ENCODE peak calls at places on chromosome 6, in six cellular contexts. X is neuronal stem cell, M is H9, N is IMR-90, F is trophoblast cell, K is H1. P is an unnamed sample.

GRCh38 chr6:36944650-36945049 is 9.9 kb upstream of the PI16 start:
- DNase-seq in N (peak; percentile 23), X (no peak), F (peak; percentile 77), K (no peak), M (no peak), P (no peak)

GRCh38 chr6:3884007-3884745 is 35.0 kb downstream of the FAM50B start:
- DNase-seq in X (no peak), M (no peak), F (peak; percentile 78), N (peak; percentile 83), K (no peak), P (peak; percentile 52)

GRCh38 chr6:106084106-106084963 is 1.8 kb upstream of the PRDM1 start:
- DNase-seq in M (peak; percentile 75), N (peak; percentile 92), F (peak; percentile 37), K (peak; percentile 53), X (no peak), P (peak; percentile 90)

GRCh38 chr6:112308476-112308875 is 38.7 kb upstream of the RFPL4B start:
- DNase-seq in M (no peak), X (no peak), N (no peak), K (no peak), F (peak; percentile 86), P (no peak)

GRCh38 chr6:166365806-166366205 is 16.9 kb downstream of the MPC1 start:
- DNase-seq in X (no peak), M (no peak), K (no peak), F (no peak), N (peak; percentile 43), P (no peak)

GRCh38 chr6:136840612-136841011 is 18.2 kb downstream of the PEX7 start:
- DNase-seq in K (no peak), M (no peak), F (no peak), N (no peak), X (no peak), P (no peak)

GRCh38 chr6:90290991-90291390 is 5.7 kb downstream of the BACH2 start:
- DNase-seq in F (no peak), X (no peak), K (no peak), N (peak; percentile 13), M (no peak), P (no peak)

GRCh38 chr6:168133186-168133585 is 54.2 kb upstream of the FRMD1 start:
- DNase-seq in K (no peak), N (peak; percentile 53), X (no peak), M (peak; percentile 46), F (no peak), P (peak; percentile 85)

GRCh38 chr6:144989319-144990099 is 704.4 kb downstream of the UTRN start:
- DNase-seq in K (no peak), M (no peak), X (no peak), F (no peak), N (no peak), P (no peak)

GRCh38 chr6:125974214-125974866 is 12.0 kb upstream of the TRMT11 start:
- DNase-seq in M (no peak), X (no peak), K (no peak), N (peak; percentile 68), F (peak; percentile 73), P (peak; percentile 69)

GRCh38 chr6:44666324-44666723 is 278.8 kb downstream of the CDC5L start:
- DNase-seq in M (peak; percentile 16), F (no peak), N (no peak), X (no peak), K (no peak), P (no peak)

GRCh38 chr6:140779991-140780596 is 1352.6 kb upstream of the GJE1 start:
- DNase-seq in F (no peak), K (no peak), M (no peak), X (no peak), N (no peak), P (no peak)

GRCh38 chr6:56902551-56903464 is 52.1 kb upstream of the BEND6 start:
- DNase-seq in M (no peak), N (peak; percentile 76), K (no peak), X (peak; percentile 14), F (peak; percentile 71), P (peak; percentile 46)

GRCh38 chr6:27863962-27864905 is 48.0 kb downstream of the OR2B2 start:
- DNase-seq in K (no peak), N (peak; percentile 15), F (peak; percentile 46), M (no peak), X (no peak), P (no peak)

GRCh38 chr6:143901885-143902708 is 37.8 kb downstream of the ZC2HC1B start:
- DNase-seq in X (no peak), K (no peak), M (no peak), F (no peak), N (peak; percentile 49), P (peak; percentile 76)

GRCh38 chr6:42745638-42746451 is at the start of gene TBCC:
- DNase-seq in X (peak; percentile 98), F (peak; percentile 97), N (peak; percentile 99), M (peak; percentile 98), K (peak; percentile 96), P (peak; percentile 99)

GRCh38 chr6:38020593-38020992 is 201.1 kb downstream of the ZFAND3 start:
- DNase-seq in K (no peak), X (no peak), M (no peak), N (no peak), F (no peak), P (no peak)

GRCh38 chr6:113450061-113450465 is 407.1 kb upstream of the MARCKS start:
- DNase-seq in F (peak; percentile 27), N (peak; percentile 51), K (no peak), X (no peak), M (no peak), P (peak; percentile 80)

GRCh38 chr6:18070486-18070885 is 52.0 kb downstream of the NHLRC1 start:
- DNase-seq in K (no peak), M (no peak), N (no peak), X (no peak), F (no peak), P (no peak)

GRCh38 chr6:168130683-168131371 is 51.8 kb upstream of the FRMD1 start:
- DNase-seq in M (peak; percentile 26), F (no peak), N (no peak), X (no peak), K (no peak), P (no peak)

GRCh38 chr6:107982511-107982910 is 24.5 kb upstream of the SEC63 start:
- DNase-seq in X (no peak), K (no peak), N (no peak), M (no peak), F (no peak), P (no peak)

GRCh38 chr6:160427312-160428068 is 79.3 kb downstream of the SLC22A3 start:
- DNase-seq in F (no peak), M (no peak), K (no peak), N (no peak), X (no peak), P (no peak)

GRCh38 chr6:113412589-113413367 is 444.4 kb upstream of the MARCKS start:
- DNase-seq in N (no peak), M (no peak), F (no peak), K (no peak), X (no peak), P (peak; percentile 37)

GRCh38 chr6:16522937-16523336 is 238.3 kb downstream of the ATXN1 start:
- DNase-seq in N (no peak), X (no peak), K (no peak), M (no peak), F (no peak), P (no peak)

GRCh38 chr6:143183735-143184134 is 123.0 kb downstream of the AIG1 start:
- DNase-seq in K (no peak), F (no peak), M (no peak), X (no peak), N (no peak), P (no peak)

GRCh38 chr6:7183707-7184106 is 75.9 kb downstream of the RREB1 start:
- DNase-seq in N (no peak), F (no peak), M (no peak), X (no peak), K (no peak), P (no peak)

GRCh38 chr6:145069966-145070365 is 665.4 kb downstream of the EPM2A start:
- DNase-seq in X (no peak), M (no peak), F (peak; percentile 14), N (peak; percentile 37), K (no peak), P (peak; percentile 44)

DNA sequence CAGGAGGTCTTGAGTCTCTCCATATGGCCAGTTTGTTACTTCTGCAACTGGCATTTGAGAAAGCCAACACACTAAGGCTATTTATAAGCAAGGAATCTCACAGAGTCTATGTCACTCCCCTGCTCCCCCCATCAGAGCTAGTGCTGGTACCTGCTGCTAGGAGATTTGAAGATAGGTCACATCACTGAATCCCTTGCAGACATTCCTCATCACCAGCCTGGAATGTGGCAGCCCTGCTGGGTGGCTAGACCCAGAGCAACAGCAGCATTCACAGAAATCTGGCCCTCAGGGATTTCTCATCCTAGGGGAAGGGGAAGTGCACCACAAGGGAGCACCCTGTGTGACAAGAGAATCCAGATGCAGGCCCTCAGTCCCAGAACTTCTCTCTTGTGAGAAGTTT is 672.1 kb downstream of the HACE1 start:
- DNase-seq in K (no peak), N (no peak), M (peak; percentile 35), X (no peak), F (peak; percentile 89), P (no peak)
- H3K14ac ChIP-seq in K (no peak overlapping the region), N (no peak overlapping the region), M (no peak overlapping the region), X (no peak overlapping the region), F (no peak overlapping the region), P (no peak overlapping the region)

GRCh38 chr6:156395276-156395675 is 381.9 kb upstream of the ARID1B start:
- DNase-seq in K (no peak), F (no peak), N (no peak), M (no peak), X (no peak), P (no peak)
- H3K4me2 ChIP-seq in K (peak overlapping the region; percentile 47), F (no peak overlapping the region), N (no peak overlapping the region), M (no peak overlapping the region), X (no peak overlapping the region), P (no peak overlapping the region)

GRCh38 chr6:21665436-21666199 is 72.1 kb downstream of the SOX4 start:
- DNase-seq in M (peak; percentile 88), N (no peak), X (peak; percentile 72), K (peak; percentile 67), F (no peak), P (no peak)

GRCh38 chr6:21666788-21667681 is 73.5 kb downstream of the SOX4 start:
- DNase-seq in M (peak; percentile 62), N (no peak), K (no peak), F (no peak), X (peak; percentile 58), P (no peak)

GRCh38 chr6:21665101-21665435 is 71.5 kb downstream of the SOX4 start:
- DNase-seq in K (no peak), F (peak; percentile 11), M (no peak), N (no peak), X (peak; percentile 23), P (peak; percentile 29)

GRCh38 chr6:21666200-21666671 is 72.7 kb downstream of the SOX4 start:
- DNase-seq in N (no peak), K (no peak), X (peak; percentile 67), M (peak; percentile 85), F (no peak), P (no peak)

DNA sequence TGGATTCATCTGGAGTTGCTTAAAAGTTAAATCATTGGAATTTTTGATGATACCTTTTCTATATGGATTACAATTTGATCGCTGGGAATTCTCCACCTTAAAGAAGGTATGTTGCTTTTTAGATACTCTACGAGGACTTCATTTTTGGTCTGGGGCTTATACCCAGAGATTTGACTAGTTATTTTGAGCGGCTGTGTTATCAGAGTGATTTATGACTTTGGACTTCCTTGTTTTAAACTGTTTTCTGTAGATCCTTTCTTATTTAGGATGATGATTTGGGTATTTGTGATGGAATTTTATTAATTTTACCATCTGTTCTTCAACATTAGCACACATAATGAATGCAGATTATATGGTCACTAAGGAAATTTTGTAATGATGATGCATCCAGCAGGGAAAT is 75.2 kb downstream of the SOX4 start:
- DNase-seq in K (no peak), N (no peak), F (no peak), M (no peak), X (no peak), P (no peak)
- H3K27me3 ChIP-seq in K (no peaks in the 10 kb centered on the region), N (peaks cover 17% of the 10 kb centered on the region), F (peaks cover 3% of the 10 kb centered on the region), M (no peaks in the 10 kb centered on the region), X (no peaks in the 10 kb centered on the region), P (peaks cover 38% of the 10 kb centered on the region)

GRCh38 chr6:149152521-149152920 is 165.0 kb upstream of the TAB2 start:
- DNase-seq in K (no peak), X (no peak), F (no peak), M (no peak), N (no peak), P (no peak)
- H3K14ac ChIP-seq in K (no peak overlapping the region), X (no peak overlapping the region), F (no peak overlapping the region), M (no peak overlapping the region), N (no peak overlapping the region), P (no peak overlapping the region)